ENCODE peak calls at places on chromosomes 13 and 19, in six cellular contexts. Q is colonic mucosa, N is pons, V is testis, J is caudate nucleus, X is brain microvascular endothelial cell. C is an unnamed sample.

GRCh38 chr13:29511980-29512379 is 83.5 kb downstream of the SLC7A1 start:
- DNase-seq in Q (no peak), N (no peak), V (no peak), J (no peak), X (no peak), C (no peak)

GRCh38 chr13:98746968-98747367 is 5.5 kb downstream of the SLC15A1 start:
- DNase-seq in Q (no peak), N (no peak), V (no peak), J (no peak), X (peak; percentile 14), C (no peak)

GRCh38 chr19:7562646-7563393 is 27.3 kb downstream of the PNPLA6 start:
- DNase-seq in Q (no peak), N (no peak), V (peak; percentile 36), J (no peak), X (no peak), C (no peak)

GRCh38 chr19:33177417-33177976 is 16.6 kb upstream of the LRP3 start:
- DNase-seq in Q (no peak), N (no peak), V (peak; percentile 75), J (no peak), X (peak; percentile 53), C (no peak)

GRCh38 chr13:100197591-100198365 is 108.9 kb downstream of the PCCA start:
- DNase-seq in Q (peak; percentile 49), N (no peak), V (no peak), J (no peak), X (no peak), C (peak; percentile 23)

GRCh38 chr19:54172764-54173699 is at the start of gene TMC4:
- DNase-seq in Q (peak; percentile 84), N (no peak), V (no peak), J (no peak), X (no peak), C (peak; percentile 87)

GRCh38 chr19:44807162-44807561 is 1.7 kb upstream of the BCAM start:
- DNase-seq in Q (peak; percentile 80), N (no peak), V (no peak), J (no peak), X (no peak), C (peak; percentile 71)

GRCh38 chr19:7926021-7926726 is at the start of gene CTXN1:
- DNase-seq in Q (peak; percentile 83), N (no peak), V (peak; percentile 83), J (peak; percentile 61), X (no peak), C (peak; percentile 48)

GRCh38 chr19:31562916-31563626 is 213.8 kb upstream of the TSHZ3 start:
- DNase-seq in Q (no peak), N (no peak), V (no peak), J (no peak), X (no peak), C (no peak)

GRCh38 chr19:35365303-35365702 is 5.6 kb upstream of the GPR42 start:
- DNase-seq in Q (no peak), N (no peak), V (no peak), J (no peak), X (no peak), C (no peak)

GRCh38 chr19:27909185-27909840 is 1303.6 kb downstream of the UQCRFS1 start:
- DNase-seq in Q (no peak), N (no peak), V (no peak), J (no peak), X (no peak), C (no peak)

GRCh38 chr19:35360880-35361420 is 2.7 kb downstream of the FFAR3 start:
- DNase-seq in Q (no peak), N (no peak), V (no peak), J (no peak), X (no peak), C (no peak)

GRCh38 chr19:47495478-47496372 is 11.7 kb upstream of the KPTN start:
- DNase-seq in Q (no peak), N (no peak), V (no peak), J (peak; percentile 45), X (no peak), C (no peak)

GRCh38 chr19:50496189-50497029 is 14.6 kb downstream of the JOSD2 start:
- DNase-seq in Q (no peak), N (peak; percentile 98), V (peak; percentile 86), J (peak; percentile 86), X (no peak), C (no peak)

GRCh38 chr19:3184847-3185481 is 766 bp upstream of the NCLN start:
- DNase-seq in Q (peak; percentile 80), N (no peak), V (peak; percentile 94), J (peak; percentile 86), X (peak; percentile 75), C (no peak)

GRCh38 chr19:10808937-10809655 is 26.9 kb downstream of the TMED1 start:
- DNase-seq in Q (no peak), N (no peak), V (no peak), J (no peak), X (peak; percentile 54), C (no peak)

GRCh38 chr19:46721269-46722003 is 4.5 kb upstream of the PRKD2 start:
- DNase-seq in Q (no peak), N (no peak), V (no peak), J (no peak), X (no peak), C (no peak)